ENCODE peak calls at places on chromosomes 16 and 17, in five cellular contexts. O, N, J, Y and R are unnamed samples.

GRCh38 chr16:3120435-3120834 is 8.0 kb downstream of the ZNF205 start:
- DNase-seq in N (no peak), Y (no peak), O (no peak), J (no peak), R (no peak)

GRCh38 chr16:27745348-27745747 is 195.4 kb downstream of the KATNIP start:
- DNase-seq in Y (no peak), N (no peak), J (no peak), O (peak; percentile 18), R (no peak)

GRCh38 chr16:64094170-64094960 is 1027.5 kb downstream of the CDH11 start:
- DNase-seq in Y (peak; percentile 21), N (no peak), O (no peak), J (no peak), R (no peak)

GRCh38 chr17:62105361-62105760 is 40.3 kb upstream of the MED13 start:
- DNase-seq in N (no peak), O (no peak), J (no peak), Y (no peak), R (no peak)

GRCh38 chr17:47229535-47230443 is 20.6 kb downstream of the MYL4 start:
- DNase-seq in O (peak; percentile 92), N (peak; percentile 86), Y (peak; percentile 82), J (peak; percentile 87), R (peak; percentile 94)

GRCh38 chr16:57613514-57613913 is 14.9 kb upstream of the ADGRG1 start:
- DNase-seq in N (no peak), O (peak; percentile 8), Y (no peak), J (no peak), R (no peak)

GRCh38 chr16:57892447-57893096 is 78.4 kb downstream of the CNGB1 start:
- DNase-seq in Y (no peak), O (no peak), N (no peak), J (peak; percentile 43), R (peak; percentile 40)

GRCh38 chr16:59021751-59022150 is 287.6 kb upstream of the GOT2 start:
- DNase-seq in Y (no peak), J (no peak), N (no peak), O (no peak), R (no peak)

GRCh38 chr17:2949469-2950044 is 113.8 kb downstream of the OR1D5 start:
- DNase-seq in N (no peak), O (no peak), J (peak; percentile 94), Y (no peak), R (peak; percentile 90)

GRCh38 chr16:68921654-68922053 is 78.3 kb downstream of the TANGO6 start:
- DNase-seq in J (no peak), Y (no peak), N (no peak), O (no peak), R (no peak)